ENCODE peak calls at places on chromosomes 12 and 14, in nine cellular contexts. One of them, this sample, is unnamed.

GRCh38 chr14:42523656-42524055 is 917.0 kb downstream of the LRFN5 start:
- DNase-seq in K562: no peak
- DNase-seq in ovary: no peak
- DNase-seq in transverse colon: no peak
- DNase-seq in HepG2: no peak
- DNase-seq in tibial nerve: no peak
- DNase-seq in suprapubic skin: no peak
- DNase-seq in A549: no peak
- DNase-seq in stomach: no peak
- DNase-seq in this sample: no peak

GRCh38 chr14:32004300-32004699 is 72.8 kb upstream of the ARHGAP5 start:
- DNase-seq in ovary: no peak
- DNase-seq in stomach: no peak
- DNase-seq in HepG2: peak
- DNase-seq in K562: no peak
- DNase-seq in suprapubic skin: no peak
- DNase-seq in transverse colon: no peak
- DNase-seq in A549: peak
- DNase-seq in tibial nerve: peak
- DNase-seq in this sample: no peak

GRCh38 chr14:61360796-61361526 is 39.6 kb downstream of the PRKCH start:
- DNase-seq in A549: no peak
- DNase-seq in ovary: no peak
- DNase-seq in tibial nerve: no peak
- DNase-seq in K562: no peak
- DNase-seq in suprapubic skin: no peak
- DNase-seq in HepG2: no peak
- DNase-seq in stomach: no peak
- DNase-seq in transverse colon: no peak
- DNase-seq in this sample: no peak

GRCh38 chr12:84763112-84763511 is 149.5 kb downstream of the SLC6A15 start:
- DNase-seq in stomach: no peak
- DNase-seq in ovary: no peak
- DNase-seq in HepG2: no peak
- DNase-seq in tibial nerve: no peak
- DNase-seq in transverse colon: no peak
- DNase-seq in suprapubic skin: no peak
- DNase-seq in K562: no peak
- DNase-seq in A549: no peak
- DNase-seq in this sample: no peak

GRCh38 chr12:132174015-132174660 is 29.9 kb downstream of the NOC4L start:
- DNase-seq in A549: no peak
- DNase-seq in K562: no peak
- DNase-seq in stomach: no peak
- DNase-seq in ovary: no peak
- DNase-seq in HepG2: no peak
- DNase-seq in transverse colon: no peak
- DNase-seq in tibial nerve: no peak
- DNase-seq in suprapubic skin: no peak
- DNase-seq in this sample: no peak

GRCh38 chr12:51240971-51241370 is 2.3 kb downstream of the DAZAP2 start:
- DNase-seq in K562: no peak
- DNase-seq in suprapubic skin: no peak
- DNase-seq in transverse colon: no peak
- DNase-seq in A549: no peak
- DNase-seq in HepG2: no peak
- DNase-seq in stomach: no peak
- DNase-seq in tibial nerve: no peak
- DNase-seq in ovary: no peak
- DNase-seq in this sample: no peak

GRCh38 chr14:105165134-105165704 is 3.4 kb downstream of the JAG2 start:
- DNase-seq in ovary: no peak
- DNase-seq in A549: no peak
- DNase-seq in suprapubic skin: no peak
- DNase-seq in HepG2: no peak
- DNase-seq in K562: no peak
- DNase-seq in stomach: no peak
- DNase-seq in transverse colon: peak
- DNase-seq in tibial nerve: no peak
- DNase-seq in this sample: no peak

GRCh38 chr12:124109760-124110159 is 136.7 kb downstream of the ZNF664 start:
- DNase-seq in K562: peak
- DNase-seq in tibial nerve: no peak
- DNase-seq in A549: peak
- DNase-seq in stomach: peak
- DNase-seq in HepG2: no peak
- DNase-seq in transverse colon: no peak
- DNase-seq in ovary: no peak
- DNase-seq in suprapubic skin: no peak
- DNase-seq in this sample: no peak

GRCh38 chr14:31206536-31207286 is 882 bp downstream of the HECTD1 start:
- DNase-seq in A549: peak
- DNase-seq in stomach: peak
- DNase-seq in suprapubic skin: no peak
- DNase-seq in K562: peak
- DNase-seq in tibial nerve: peak
- DNase-seq in transverse colon: peak
- DNase-seq in ovary: no peak
- DNase-seq in HepG2: peak
- DNase-seq in this sample: peak

GRCh38 chr12:108308432-108308831 is 30.7 kb downstream of the CMKLR1 start:
- DNase-seq in K562: no peak
- DNase-seq in suprapubic skin: no peak
- DNase-seq in tibial nerve: no peak
- DNase-seq in A549: no peak
- DNase-seq in ovary: no peak
- DNase-seq in stomach: no peak
- DNase-seq in HepG2: no peak
- DNase-seq in transverse colon: no peak
- DNase-seq in this sample: no peak

GRCh38 chr14:78220273-78220672 is 50.1 kb downstream of the NRXN3 start:
- DNase-seq in A549: no peak
- DNase-seq in K562: no peak
- DNase-seq in suprapubic skin: no peak
- DNase-seq in tibial nerve: no peak
- DNase-seq in stomach: no peak
- DNase-seq in transverse colon: no peak
- DNase-seq in ovary: no peak
- DNase-seq in HepG2: no peak
- DNase-seq in this sample: peak

GRCh38 chr14:54462048-54462447 is 20.9 kb upstream of the CNIH1 start:
- DNase-seq in tibial nerve: no peak
- DNase-seq in transverse colon: no peak
- DNase-seq in A549: no peak
- DNase-seq in HepG2: no peak
- DNase-seq in ovary: no peak
- DNase-seq in stomach: no peak
- DNase-seq in suprapubic skin: no peak
- DNase-seq in K562: no peak
- DNase-seq in this sample: no peak

GRCh38 chr14:76986261-76986565 is 42.3 kb downstream of the IRF2BPL start:
- DNase-seq in suprapubic skin: no peak
- DNase-seq in transverse colon: no peak
- DNase-seq in HepG2: no peak
- DNase-seq in tibial nerve: no peak
- DNase-seq in K562: no peak
- DNase-seq in ovary: no peak
- DNase-seq in A549: no peak
- DNase-seq in stomach: no peak
- DNase-seq in this sample: no peak

GRCh38 chr14:94500264-94500663 is 9.0 kb downstream of the SERPINA12 start:
- DNase-seq in stomach: no peak
- DNase-seq in transverse colon: no peak
- DNase-seq in tibial nerve: no peak
- DNase-seq in HepG2: no peak
- DNase-seq in suprapubic skin: no peak
- DNase-seq in ovary: no peak
- DNase-seq in A549: no peak
- DNase-seq in K562: no peak
- DNase-seq in this sample: no peak

GRCh38 chr12:125284945-125285344 is 219.7 kb downstream of the AACS start:
- DNase-seq in K562: peak
- DNase-seq in HepG2: no peak
- DNase-seq in tibial nerve: no peak
- DNase-seq in stomach: no peak
- DNase-seq in transverse colon: no peak
- DNase-seq in A549: peak
- DNase-seq in suprapubic skin: no peak
- DNase-seq in ovary: no peak
- DNase-seq in this sample: no peak

GRCh38 chr12:45939759-45940158 is 50.6 kb downstream of the SCAF11 start:
- DNase-seq in transverse colon: no peak
- DNase-seq in K562: no peak
- DNase-seq in stomach: no peak
- DNase-seq in HepG2: peak
- DNase-seq in suprapubic skin: no peak
- DNase-seq in tibial nerve: no peak
- DNase-seq in A549: peak
- DNase-seq in ovary: no peak
- DNase-seq in this sample: no peak

GRCh38 chr12:103105971-103106597 is 148.6 kb downstream of the ASCL1 start:
- DNase-seq in stomach: no peak
- DNase-seq in K562: no peak
- DNase-seq in A549: no peak
- DNase-seq in ovary: no peak
- DNase-seq in suprapubic skin: no peak
- DNase-seq in transverse colon: no peak
- DNase-seq in tibial nerve: no peak
- DNase-seq in HepG2: no peak
- DNase-seq in this sample: no peak
- TF ChIP-seq CTCF in stomach: no peak
- TF ChIP-seq CTCF in K562: no peak
- TF ChIP-seq CTCF in A549: no peak
- TF ChIP-seq CTCF in ovary: no peak
- TF ChIP-seq CTCF in suprapubic skin: no peak
- TF ChIP-seq CTCF in transverse colon: no peak
- TF ChIP-seq CTCF in tibial nerve: no peak
- TF ChIP-seq CTCF in HepG2: no peak
- TF ChIP-seq CTCF in this sample: no peak

GRCh38 chr12:57590892-57591566 is at the start of gene PIP4K2C:
- DNase-seq in transverse colon: peak
- DNase-seq in stomach: peak
- DNase-seq in suprapubic skin: peak
- DNase-seq in K562: peak
- DNase-seq in tibial nerve: peak
- DNase-seq in ovary: peak
- DNase-seq in HepG2: peak
- DNase-seq in A549: peak
- DNase-seq in this sample: peak
- TF ChIP-seq EP300 in transverse colon: no peak
- TF ChIP-seq EP300 in stomach: no peak
- TF ChIP-seq EP300 in suprapubic skin: no peak
- TF ChIP-seq EP300 in K562: no peak
- TF ChIP-seq EP300 in tibial nerve: peak
- TF ChIP-seq EP300 in ovary: no peak
- TF ChIP-seq EP300 in HepG2: no peak
- TF ChIP-seq EP300 in A549: no peak
- TF ChIP-seq EP300 in this sample: no peak

GRCh38 chr12:131104464-131105350 is 151.0 kb downstream of the ADGRD1 start:
- DNase-seq in stomach: peak
- DNase-seq in HepG2: peak
- DNase-seq in A549: peak
- DNase-seq in K562: peak
- DNase-seq in ovary: peak
- DNase-seq in suprapubic skin: peak
- DNase-seq in tibial nerve: peak
- DNase-seq in transverse colon: peak
- DNase-seq in this sample: peak
- TF ChIP-seq CTCF in stomach: peak
- TF ChIP-seq CTCF in HepG2: peak
- TF ChIP-seq CTCF in A549: peak
- TF ChIP-seq CTCF in K562: peak
- TF ChIP-seq CTCF in ovary: peak
- TF ChIP-seq CTCF in suprapubic skin: peak
- TF ChIP-seq CTCF in tibial nerve: peak
- TF ChIP-seq CTCF in transverse colon: peak
- TF ChIP-seq CTCF in this sample: peak

GRCh38 chr12:49367381-49368239 is at the start of gene SPATS2:
- DNase-seq in ovary: no peak
- DNase-seq in A549: peak
- DNase-seq in K562: no peak
- DNase-seq in suprapubic skin: peak
- DNase-seq in stomach: no peak
- DNase-seq in tibial nerve: peak
- DNase-seq in HepG2: no peak
- DNase-seq in transverse colon: peak
- DNase-seq in this sample: peak

GRCh38 chr12:49364989-49365388 is 2.3 kb upstream of the SPATS2 start:
- DNase-seq in ovary: no peak
- DNase-seq in A549: no peak
- DNase-seq in K562: no peak
- DNase-seq in suprapubic skin: no peak
- DNase-seq in transverse colon: no peak
- DNase-seq in HepG2: no peak
- DNase-seq in tibial nerve: peak
- DNase-seq in stomach: no peak
- DNase-seq in this sample: no peak

GRCh38 chr12:49368240-49368600 is 958 bp downstream of the SPATS2 start:
- DNase-seq in transverse colon: no peak
- DNase-seq in K562: no peak
- DNase-seq in ovary: no peak
- DNase-seq in HepG2: no peak
- DNase-seq in A549: no peak
- DNase-seq in tibial nerve: no peak
- DNase-seq in stomach: no peak
- DNase-seq in suprapubic skin: no peak
- DNase-seq in this sample: no peak

GRCh38 chr12:49365542-49365941 is 1.7 kb upstream of the SPATS2 start:
- DNase-seq in A549: no peak
- DNase-seq in HepG2: no peak
- DNase-seq in K562: peak
- DNase-seq in transverse colon: no peak
- DNase-seq in ovary: no peak
- DNase-seq in stomach: no peak
- DNase-seq in suprapubic skin: no peak
- DNase-seq in tibial nerve: no peak
- DNase-seq in this sample: no peak

DNA sequence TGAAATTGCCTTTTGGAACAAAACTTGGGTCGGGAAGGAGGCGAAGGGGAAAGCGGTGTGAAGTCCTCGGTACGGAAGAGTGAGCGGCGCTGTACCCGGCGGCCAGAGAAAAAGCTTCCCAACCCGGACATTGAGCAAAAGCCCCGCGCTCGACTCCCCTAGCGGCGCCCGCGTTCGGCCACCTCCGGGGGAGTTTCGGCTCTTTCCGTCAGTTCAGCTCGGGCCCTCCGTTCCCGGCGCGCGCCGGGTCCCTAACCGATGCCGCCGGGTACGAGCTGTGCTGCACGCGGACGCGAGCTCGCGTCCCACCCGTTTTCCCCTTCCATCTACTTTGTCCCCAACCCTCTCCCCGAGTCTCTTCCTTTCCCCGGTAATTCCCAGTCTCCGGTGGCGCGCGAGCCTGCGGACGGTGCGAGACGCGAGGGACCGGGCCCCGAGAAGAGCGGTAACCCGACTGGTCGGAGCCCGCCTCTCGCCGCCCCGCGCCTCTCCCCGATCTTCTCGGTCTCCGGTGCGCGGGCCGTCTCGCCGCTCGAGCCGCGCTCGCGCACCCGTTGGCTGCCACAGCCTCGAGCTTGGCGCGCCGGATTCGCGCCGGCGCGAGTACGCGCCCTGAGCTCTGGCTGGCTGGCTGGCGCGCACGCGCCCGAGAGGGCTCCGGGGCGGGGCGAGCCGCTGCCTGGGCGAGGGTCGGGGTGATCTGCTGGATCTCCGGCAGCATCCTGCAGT is 446 bp upstream of the SPATS2 start:
- DNase-seq in transverse colon: peak
- DNase-seq in suprapubic skin: peak
- DNase-seq in tibial nerve: peak
- DNase-seq in stomach: peak
- DNase-seq in A549: peak
- DNase-seq in K562: peak
- DNase-seq in ovary: peak
- DNase-seq in HepG2: peak
- DNase-seq in this sample: peak
- TF ChIP-seq EP300 in transverse colon: no peak
- TF ChIP-seq EP300 in suprapubic skin: no peak
- TF ChIP-seq EP300 in tibial nerve: peak
- TF ChIP-seq EP300 in stomach: no peak
- TF ChIP-seq EP300 in A549: no peak
- TF ChIP-seq EP300 in K562: no peak
- TF ChIP-seq EP300 in ovary: no peak
- TF ChIP-seq EP300 in HepG2: no peak
- TF ChIP-seq EP300 in this sample: no peak

This sample was measured in sigmoid colon.